ENCODE peak calls at places on chromosomes 16 and 17, in ten cellular contexts. T is H9, X is AG04450, M is GM10248, V is GM06990, R is omental fat pad, B is MCF 10A, E is pancreas, S is B cell, Z is mucosa of descending colon. K is an unnamed sample.

GRCh38 chr17:19771971-19772630 is 24.0 kb upstream of the ALDH3A1 start:
- DNase-seq in T (no peak), X (no peak), M (no peak), V (no peak), R (no peak), B (no peak), E (no peak), S (no peak), Z (no peak), K (peak)

GRCh38 chr16:88772871-88773811 is 11.9 kb downstream of the PIEZO1 start:
- DNase-seq in T (no peak), X (peak), M (no peak), V (no peak), R (no peak), B (no peak), E (peak), S (no peak), Z (peak), K (no peak)

GRCh38 chr17:49845210-49845782 is 2.6 kb downstream of the TAC4 start:
- DNase-seq in T (no peak), X (no peak), M (no peak), V (no peak), R (no peak), B (no peak), E (no peak), S (no peak), Z (no peak), K (no peak)

GRCh38 chr16:87447323-87447722 is 45.5 kb downstream of the ZCCHC14 start:
- DNase-seq in T (no peak), X (peak), M (no peak), V (no peak), R (no peak), B (no peak), E (no peak), S (no peak), Z (no peak), K (no peak)

GRCh38 chr16:72990003-72990521 is 57.9 kb downstream of the ZFHX3 start:
- DNase-seq in T (no peak), X (peak), M (no peak), V (no peak), R (peak), B (peak), E (no peak), S (no peak), Z (peak), K (no peak)

GRCh38 chr16:54176376-54176901 is 110.1 kb downstream of the IRX3 start:
- DNase-seq in T (peak), X (no peak), M (no peak), V (no peak), R (no peak), B (no peak), E (no peak), S (no peak), Z (no peak), K (no peak)

GRCh38 chr17:50129303-50129945 is 536 bp downstream of the SAMD14 start:
- DNase-seq in T (peak), X (no peak), M (peak), V (no peak), R (no peak), B (no peak), E (peak), S (no peak), Z (no peak), K (no peak)

GRCh38 chr17:55416470-55417052 is 5.1 kb downstream of the MMD start:
- DNase-seq in T (no peak), X (no peak), M (no peak), V (no peak), R (no peak), B (peak), E (no peak), S (no peak), Z (no peak), K (no peak)

GRCh38 chr16:322476-323143 is 29.9 kb downstream of the AXIN1 start:
- DNase-seq in T (no peak), X (no peak), M (no peak), V (no peak), R (no peak), B (no peak), E (no peak), S (no peak), Z (no peak), K (no peak)

GRCh38 chr16:87583453-87584131 is 18.7 kb upstream of the JPH3 start:
- DNase-seq in T (no peak), X (no peak), M (no peak), V (no peak), R (no peak), B (peak), E (no peak), S (no peak), Z (no peak), K (no peak)

GRCh38 chr17:50779747-50780363 is 12.5 kb upstream of the ANKRD40CL start:
- DNase-seq in T (no peak), X (no peak), M (no peak), V (no peak), R (no peak), B (no peak), E (no peak), S (no peak), Z (no peak), K (no peak)

GRCh38 chr17:80647746-80648145 is 103.1 kb downstream of the RPTOR start:
- DNase-seq in T (no peak), X (peak), M (no peak), V (no peak), R (no peak), B (peak), E (no peak), S (no peak), Z (no peak), K (no peak)

GRCh38 chr16:1958715-1959268 is 546 bp upstream of the NDUFB10 start:
- DNase-seq in T (no peak), X (no peak), M (no peak), V (peak), R (no peak), B (no peak), E (peak), S (no peak), Z (peak), K (no peak)

GRCh38 chr16:3036726-3037315 is at the start of gene BICDL2:
- DNase-seq in T (peak), X (no peak), M (no peak), V (no peak), R (no peak), B (no peak), E (peak), S (peak), Z (peak), K (no peak)

DNA sequence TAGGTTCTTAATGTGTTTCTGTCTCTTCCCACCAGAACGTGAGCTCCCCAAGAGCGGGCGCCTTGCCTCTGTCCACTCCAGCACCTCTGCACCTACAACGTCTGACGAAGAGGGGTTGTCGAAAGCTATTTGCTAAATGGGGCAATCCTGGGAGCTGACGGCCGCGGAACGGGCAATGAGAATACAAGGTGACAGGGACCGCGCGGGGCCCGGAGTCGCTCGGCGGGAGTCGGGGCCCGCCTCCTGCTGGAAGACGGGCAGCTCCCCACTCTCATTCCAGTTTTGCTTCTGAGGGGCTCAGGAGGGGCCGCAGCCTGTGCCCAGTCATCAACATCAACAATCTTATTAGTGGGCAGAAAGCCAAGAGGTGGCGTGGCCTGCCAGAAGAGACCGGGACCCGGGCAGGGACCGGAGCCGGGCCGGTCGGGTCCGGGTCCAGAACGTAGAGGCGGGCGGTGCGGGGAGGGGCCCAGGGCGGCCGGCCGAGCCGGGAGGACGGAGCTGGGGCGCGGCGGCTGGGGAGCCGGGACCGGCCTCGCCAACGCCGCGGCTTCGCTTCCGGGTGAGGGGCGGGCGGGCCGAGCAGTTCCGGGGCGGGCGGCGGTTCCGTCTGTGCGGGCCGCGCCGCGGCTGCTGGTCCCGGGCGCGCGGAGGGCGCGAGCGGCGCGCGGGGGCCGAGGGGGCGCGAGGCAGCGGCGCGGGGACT is at the start of gene MOSMO:
- DNase-seq in T (peak), X (no peak), M (peak), V (peak), R (no peak), B (peak), E (peak), S (peak), Z (peak), K (peak)
- TF ChIP-seq CTCF in T (no peak), X (no peak), M (no peak), V (no peak), R (no peak), B (no peak), E (no peak), S (no peak), Z (no peak), K (no peak)

DNA sequence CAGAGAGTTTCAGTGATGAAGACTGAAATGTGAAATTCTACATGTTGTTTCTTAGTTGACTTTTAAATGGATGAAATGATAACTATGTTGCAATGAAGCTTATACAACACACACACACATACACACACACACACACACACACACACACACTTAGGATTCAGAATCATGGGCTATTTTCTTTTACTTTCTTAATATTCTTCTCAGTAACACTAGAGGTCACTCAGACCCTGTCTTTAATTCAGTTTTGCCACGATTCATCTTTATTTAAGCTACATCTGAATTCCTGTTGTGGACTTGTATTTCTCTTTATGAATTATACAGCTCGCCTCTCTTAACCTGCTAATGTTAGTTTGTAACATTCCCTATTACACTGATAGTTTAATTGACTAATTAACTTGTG is 109.6 kb upstream of the GOT2 start:
- DNase-seq in T (no peak), X (no peak), M (peak), V (no peak), R (no peak), B (peak), E (no peak), S (no peak), Z (no peak), K (peak)
- TF ChIP-seq CTCF in T (peak), X (peak), M (peak), V (peak), R (no peak), B (peak), E (no peak), S (no peak), Z (no peak), K (no peak)

GRCh38 chr17:52276609-52277008 is 118.1 kb upstream of the CA10 start:
- DNase-seq in T (peak), X (no peak), M (no peak), V (no peak), R (no peak), B (no peak), E (no peak), S (no peak), Z (no peak), K (no peak)

DNA sequence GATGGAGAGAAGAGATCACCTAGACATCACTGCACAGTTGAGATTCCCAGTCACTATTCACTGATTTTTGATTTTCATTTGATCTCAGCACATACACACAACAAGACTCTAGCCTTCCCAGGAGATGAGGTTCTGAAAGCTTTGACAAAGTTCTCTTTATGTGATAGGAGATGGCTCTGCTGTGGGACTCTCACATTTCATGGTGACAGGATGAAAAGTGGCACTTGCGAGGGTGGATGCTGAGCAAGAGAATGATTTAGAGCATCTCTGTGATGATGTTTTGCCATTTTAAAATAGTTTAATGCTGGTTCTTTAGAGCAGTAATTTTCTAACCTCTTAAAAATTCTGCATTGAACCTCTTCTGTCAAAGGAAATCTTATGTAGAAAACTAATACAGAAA is 113.3 kb upstream of the CA10 start:
- DNase-seq in T (no peak), X (no peak), M (no peak), V (no peak), R (no peak), B (no peak), E (no peak), S (no peak), Z (no peak), K (no peak)
- TF ChIP-seq CTCF in T (no peak), X (no peak), M (no peak), V (no peak), R (no peak), B (no peak), E (no peak), S (no peak), Z (no peak), K (no peak)

GRCh38 chr17:61578645-61579044 is 12.4 kb downstream of the NACA2 start:
- DNase-seq in T (no peak), X (no peak), M (no peak), V (no peak), R (no peak), B (no peak), E (no peak), S (no peak), Z (no peak), K (no peak)

GRCh38 chr17:61579382-61579781 is 11.6 kb downstream of the NACA2 start:
- DNase-seq in T (no peak), X (no peak), M (no peak), V (no peak), R (no peak), B (no peak), E (no peak), S (no peak), Z (no peak), K (no peak)

GRCh38 chr17:61581611-61582349 is 9.2 kb downstream of the NACA2 start:
- DNase-seq in T (no peak), X (no peak), M (no peak), V (no peak), R (no peak), B (no peak), E (no peak), S (no peak), Z (no peak), K (no peak)

GRCh38 chr17:61580502-61580901 is 10.5 kb downstream of the NACA2 start:
- DNase-seq in T (no peak), X (no peak), M (no peak), V (no peak), R (no peak), B (no peak), E (no peak), S (no peak), Z (no peak), K (no peak)

DNA sequence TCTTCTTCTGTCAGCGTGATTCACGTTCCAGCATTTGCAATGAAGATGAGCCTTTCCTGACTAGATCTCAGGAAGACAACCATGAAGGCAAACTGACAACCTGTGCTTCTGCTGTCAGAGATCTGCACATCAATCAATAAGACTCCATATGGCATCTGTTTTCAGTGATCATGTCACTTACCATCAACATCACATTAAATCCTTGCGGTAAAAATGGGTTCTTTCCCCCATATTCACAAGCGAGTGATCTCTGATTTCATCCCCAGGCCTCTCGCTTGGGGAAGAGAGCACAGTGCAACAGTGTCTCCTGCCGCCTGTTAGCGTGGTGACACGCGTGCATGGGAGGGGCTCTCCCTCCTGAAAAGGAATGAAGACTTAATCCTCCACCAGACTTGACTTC is 11.1 kb downstream of the NACA2 start:
- DNase-seq in T (no peak), X (no peak), M (no peak), V (no peak), R (no peak), B (no peak), E (no peak), S (no peak), Z (no peak), K (no peak)
- TF ChIP-seq CTCF in T (peak), X (no peak), M (peak), V (peak), R (no peak), B (no peak), E (no peak), S (no peak), Z (no peak), K (no peak)